ENCODE peak calls at places on chromosomes 7 and 10, in seven cellular contexts. P is brain microvascular endothelial cell, T is cardiac fibroblast, J is GM13977, S is fibroblast of mammary gland, W is GM10248, A is WTC11. Z is an unnamed sample.

GRCh38 chr7:51020944-51021343 is 238.2 kb upstream of the GRB10 start:
- DNase-seq in P (no peak), T (no peak), J (no peak), S (no peak), W (no peak), A (no peak), Z (no peak)

GRCh38 chr10:43623351-43623750 is 17.1 kb downstream of the ZNF485 start:
- DNase-seq in P (no peak), T (peak; percentile 28), J (no peak), S (peak; percentile 17), W (no peak), A (no peak), Z (no peak)

GRCh38 chr7:3404490-3404889 is 103.4 kb downstream of the SDK1 start:
- DNase-seq in P (peak; percentile 57), T (peak; percentile 25), J (no peak), S (peak; percentile 5), W (no peak), A (no peak), Z (no peak)

GRCh38 chr7:18552943-18553584 is 57.5 kb downstream of the HDAC9 start:
- DNase-seq in P (peak; percentile 23), T (peak; percentile 38), J (no peak), S (no peak), W (no peak), A (no peak), Z (no peak)

GRCh38 chr10:123624086-123624485 is 42.1 kb upstream of the GPR26 start:
- DNase-seq in P (no peak), T (no peak), J (no peak), S (no peak), W (no peak), A (no peak), Z (no peak)

GRCh38 chr7:15424468-15424867 is 137.3 kb downstream of the AGMO start:
- DNase-seq in P (no peak), T (peak; percentile 46), J (no peak), S (peak; percentile 14), W (no peak), A (no peak), Z (no peak)

GRCh38 chr7:73894851-73895441 is 34.0 kb downstream of the TMEM270 start:
- DNase-seq in P (peak; percentile 89), T (peak; percentile 96), J (no peak), S (peak; percentile 98), W (no peak), A (no peak), Z (no peak)

GRCh38 chr10:7756360-7756992 is 31.3 kb downstream of the KIN start:
- DNase-seq in P (peak; percentile 11), T (peak; percentile 51), J (no peak), S (peak; percentile 37), W (no peak), A (peak; percentile 33), Z (no peak)

GRCh38 chr10:59611048-59611447 is 98.6 kb downstream of the SLC16A9 start:
- DNase-seq in P (no peak), T (no peak), J (no peak), S (no peak), W (no peak), A (no peak), Z (no peak)
- TF ChIP-seq CTCF in P (no peak), T (no peak), J (no peak), S (no peak), W (no peak), A (no peak), Z (no peak)

GRCh38 chr7:130353196-130353595 is 8.6 kb downstream of the CPA5 start:
- DNase-seq in P (no peak), T (no peak), J (no peak), S (no peak), W (no peak), A (no peak), Z (no peak)
- TF ChIP-seq CTCF in P (no peak), T (no peak), J (no peak), S (no peak), W (no peak), A (no peak), Z (no peak)

GRCh38 chr10:99973190-99973589 is 36.6 kb downstream of the DNMBP start:
- DNase-seq in P (no peak), T (no peak), J (no peak), S (no peak), W (no peak), A (no peak), Z (no peak)
- TF ChIP-seq CTCF in P (peak; percentile 26), T (peak; percentile 43), J (peak; percentile 46), S (peak; percentile 36), W (peak; percentile 38), A (no peak), Z (peak; percentile 33)

GRCh38 chr7:91083855-91084644 is 180.2 kb upstream of the FZD1 start:
- DNase-seq in P (no peak), T (no peak), J (no peak), S (no peak), W (no peak), A (no peak), Z (no peak)
- TF ChIP-seq CTCF in P (no peak), T (no peak), J (no peak), S (no peak), W (no peak), A (no peak), Z (no peak)

GRCh38 chr10:5684971-5685763 is 529 bp downstream of the TASOR2 start:
- DNase-seq in P (peak; percentile 63), T (peak; percentile 81), J (peak; percentile 59), S (peak; percentile 73), W (peak; percentile 46), A (peak; percentile 62), Z (peak; percentile 83)

GRCh38 chr10:5688587-5688986 is 3.9 kb downstream of the TASOR2 start:
- DNase-seq in P (no peak), T (no peak), J (no peak), S (no peak), W (no peak), A (no peak), Z (no peak)

GRCh38 chr10:5684318-5684970 is at the start of gene TASOR2:
- DNase-seq in P (peak; percentile 96), T (peak; percentile 98), J (peak; percentile 96), S (peak; percentile 96), W (peak; percentile 97), A (peak; percentile 96), Z (peak; percentile 99)

GRCh38 chr10:5683065-5683464 is 1.6 kb upstream of the TASOR2 start:
- DNase-seq in P (no peak), T (no peak), J (no peak), S (no peak), W (no peak), A (no peak), Z (no peak)

DNA sequence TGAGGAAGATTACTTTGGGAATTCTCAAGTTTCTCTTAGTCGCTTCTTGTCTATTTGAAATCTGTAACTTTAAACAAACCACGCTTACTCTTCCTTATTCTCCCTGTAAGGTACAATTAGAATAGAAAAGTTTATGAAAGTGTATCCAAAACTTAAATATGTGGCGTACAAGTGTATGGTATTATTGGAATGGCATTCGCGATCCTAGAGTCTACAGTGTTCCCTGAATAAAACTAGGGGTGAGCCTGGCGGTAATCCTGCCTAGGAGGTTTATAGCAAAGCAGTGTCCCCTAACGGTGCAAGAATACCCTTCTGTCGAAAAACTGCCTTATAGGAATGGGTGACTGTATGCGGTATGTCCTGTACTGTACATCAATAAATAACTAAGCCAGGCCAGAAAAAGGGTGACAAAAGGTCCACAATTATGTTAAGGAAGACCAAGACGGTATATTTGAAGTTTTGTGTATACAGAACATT is 1.2 kb downstream of the TASOR2 start:
- DNase-seq in P (no peak), T (peak; percentile 29), J (no peak), S (peak; percentile 24), W (no peak), A (no peak), Z (no peak)
- TF ChIP-seq CTCF in P (no peak), T (no peak), J (peak; percentile 24), S (no peak), W (peak; percentile 3), A (no peak), Z (no peak)

GRCh38 chr10:118970770-118971169 is 58.7 kb upstream of the NANOS1 start:
- DNase-seq in P (no peak), T (no peak), J (no peak), S (no peak), W (no peak), A (no peak), Z (no peak)

GRCh38 chr10:118969014-118969413 is 60.5 kb upstream of the NANOS1 start:
- DNase-seq in P (no peak), T (no peak), J (no peak), S (no peak), W (no peak), A (no peak), Z (no peak)

GRCh38 chr10:118973744-118974143 is 55.8 kb upstream of the NANOS1 start:
- DNase-seq in P (no peak), T (no peak), J (no peak), S (no peak), W (no peak), A (no peak), Z (no peak)

GRCh38 chr10:118971876-118972275 is 57.6 kb upstream of the NANOS1 start:
- DNase-seq in P (no peak), T (no peak), J (no peak), S (no peak), W (no peak), A (no peak), Z (no peak)

GRCh38 chr10:118971187-118971586 is 58.3 kb upstream of the NANOS1 start:
- DNase-seq in P (no peak), T (peak; percentile 21), J (no peak), S (no peak), W (no peak), A (no peak), Z (no peak)
- TF ChIP-seq CTCF in P (peak; percentile 3), T (peak; percentile 11), J (no peak), S (no peak), W (no peak), A (no peak), Z (peak; percentile 40)